ENCODE peak calls at places on chromosomes 1 and 21, in five cellular contexts. One of them, this sample, is unnamed.
A peak's percentile ranks its signal among the peaks of the same experiment; 100 is the strongest.

GRCh38 chr1:15282810-15283474 is 35.9 kb downstream of the FHAD1 start:
- DNase-seq in heart left ventricle: peak; percentile 41
- DNase-seq in prostate gland: peak; percentile 35
- DNase-seq in tibial nerve: no peak
- DNase-seq in thyroid gland: peak; percentile 60
- DNase-seq in this sample: peak; percentile 64

GRCh38 chr1:243597383-243597782 is 252.7 kb downstream of the AKT3 start:
- DNase-seq in prostate gland: no peak
- DNase-seq in tibial nerve: no peak
- DNase-seq in heart left ventricle: no peak
- DNase-seq in thyroid gland: peak; percentile 73
- DNase-seq in this sample: no peak

GRCh38 chr1:110628356-110629105 is 22.4 kb upstream of the KCNA2 start:
- DNase-seq in thyroid gland: no peak
- DNase-seq in heart left ventricle: no peak
- DNase-seq in tibial nerve: no peak
- DNase-seq in prostate gland: no peak
- DNase-seq in this sample: no peak

GRCh38 chr1:60037061-60037460 is 36.5 kb downstream of the C1orf87 start:
- DNase-seq in thyroid gland: no peak
- DNase-seq in tibial nerve: no peak
- DNase-seq in prostate gland: no peak
- DNase-seq in heart left ventricle: no peak
- DNase-seq in this sample: no peak

GRCh38 chr1:178126790-178127189 is 32.9 kb downstream of the RASAL2 start:
- DNase-seq in heart left ventricle: no peak
- DNase-seq in prostate gland: no peak
- DNase-seq in tibial nerve: no peak
- DNase-seq in thyroid gland: no peak
- DNase-seq in this sample: no peak

GRCh38 chr1:43932786-43933385 is 715 bp upstream of the ARTN start:
- DNase-seq in tibial nerve: no peak
- DNase-seq in heart left ventricle: no peak
- DNase-seq in thyroid gland: no peak
- DNase-seq in prostate gland: no peak
- DNase-seq in this sample: no peak

GRCh38 chr1:115764541-115764940 is 4.0 kb downstream of the CASQ2 start:
- DNase-seq in tibial nerve: no peak
- DNase-seq in thyroid gland: peak; percentile 41
- DNase-seq in heart left ventricle: no peak
- DNase-seq in prostate gland: no peak
- DNase-seq in this sample: peak; percentile 55

GRCh38 chr1:243407284-243408018 is 151.6 kb downstream of the SDCCAG8 start:
- DNase-seq in thyroid gland: no peak
- DNase-seq in heart left ventricle: no peak
- DNase-seq in prostate gland: no peak
- DNase-seq in tibial nerve: no peak
- DNase-seq in this sample: no peak

GRCh38 chr21:29664615-29665014 is 275.2 kb downstream of the GRIK1 start:
- DNase-seq in thyroid gland: no peak
- DNase-seq in tibial nerve: no peak
- DNase-seq in prostate gland: no peak
- DNase-seq in heart left ventricle: no peak
- DNase-seq in this sample: no peak

GRCh38 chr1:28965271-28965870 is 51.0 kb downstream of the EPB41 start:
- DNase-seq in prostate gland: no peak
- DNase-seq in heart left ventricle: no peak
- DNase-seq in thyroid gland: no peak
- DNase-seq in tibial nerve: no peak
- DNase-seq in this sample: no peak

GRCh38 chr1:77579547-77579946 is 102.9 kb downstream of the ZZZ3 start:
- DNase-seq in heart left ventricle: no peak
- DNase-seq in tibial nerve: no peak
- DNase-seq in prostate gland: no peak
- DNase-seq in thyroid gland: no peak
- DNase-seq in this sample: no peak

GRCh38 chr1:60108223-60108622 is 34.7 kb upstream of the C1orf87 start:
- DNase-seq in tibial nerve: no peak
- DNase-seq in prostate gland: no peak
- DNase-seq in heart left ventricle: no peak
- DNase-seq in thyroid gland: peak; percentile 26
- DNase-seq in this sample: no peak

GRCh38 chr1:61269648-61270047 is 187.3 kb downstream of the NFIA start:
- DNase-seq in heart left ventricle: no peak
- DNase-seq in thyroid gland: no peak
- DNase-seq in prostate gland: no peak
- DNase-seq in tibial nerve: no peak
- DNase-seq in this sample: no peak

GRCh38 chr1:244778356-244778755 is 57.1 kb upstream of the COX20 start:
- DNase-seq in prostate gland: no peak
- DNase-seq in tibial nerve: no peak
- DNase-seq in heart left ventricle: no peak
- DNase-seq in thyroid gland: no peak
- DNase-seq in this sample: no peak

GRCh38 chr1:45123358-45123757 is 83.0 kb downstream of the ZSWIM5 start:
- DNase-seq in prostate gland: no peak
- DNase-seq in heart left ventricle: no peak
- DNase-seq in thyroid gland: no peak
- DNase-seq in tibial nerve: no peak
- DNase-seq in this sample: no peak

GRCh38 chr1:229101011-229101410 is 169.9 kb upstream of the RAB4A start:
- DNase-seq in tibial nerve: no peak
- DNase-seq in thyroid gland: no peak
- DNase-seq in heart left ventricle: no peak
- DNase-seq in prostate gland: no peak
- DNase-seq in this sample: no peak

GRCh38 chr1:29471487-29472313 is 235.4 kb downstream of the PTPRU start:
- DNase-seq in heart left ventricle: no peak
- DNase-seq in thyroid gland: no peak
- DNase-seq in prostate gland: no peak
- DNase-seq in tibial nerve: no peak
- DNase-seq in this sample: no peak

GRCh38 chr21:46605759-46606426 is 1.0 kb upstream of the S100B start:
- DNase-seq in thyroid gland: no peak
- DNase-seq in heart left ventricle: peak; percentile 28
- DNase-seq in prostate gland: no peak
- DNase-seq in tibial nerve: no peak
- DNase-seq in this sample: no peak

GRCh38 chr1:54413295-54413694 is 7.1 kb upstream of the SSBP3 start:
- DNase-seq in heart left ventricle: peak; percentile 70
- DNase-seq in tibial nerve: no peak
- DNase-seq in thyroid gland: peak; percentile 23
- DNase-seq in prostate gland: no peak
- DNase-seq in this sample: peak; percentile 77

GRCh38 chr1:190277116-190277515 is 200.5 kb downstream of the BRINP3 start:
- DNase-seq in heart left ventricle: no peak
- DNase-seq in prostate gland: no peak
- DNase-seq in thyroid gland: no peak
- DNase-seq in tibial nerve: no peak
- DNase-seq in this sample: no peak

GRCh38 chr21:45537746-45538291 is 4.4 kb downstream of the SLC19A1 start:
- DNase-seq in prostate gland: no peak
- DNase-seq in heart left ventricle: no peak
- DNase-seq in tibial nerve: peak; percentile 5
- DNase-seq in thyroid gland: peak; percentile 1
- DNase-seq in this sample: no peak

GRCh38 chr1:58780586-58781452 is 3.0 kb downstream of the JUN start:
- DNase-seq in heart left ventricle: no peak
- DNase-seq in thyroid gland: no peak
- DNase-seq in tibial nerve: no peak
- DNase-seq in prostate gland: peak; percentile 36
- DNase-seq in this sample: peak; percentile 57

GRCh38 chr1:96116707-96117106 is 604.9 kb upstream of the PTBP2 start:
- DNase-seq in thyroid gland: no peak
- DNase-seq in heart left ventricle: no peak
- DNase-seq in prostate gland: no peak
- DNase-seq in tibial nerve: no peak
- DNase-seq in this sample: no peak

GRCh38 chr1:246742396-246742795 is 18.2 kb downstream of the SCCPDH start:
- DNase-seq in prostate gland: no peak
- DNase-seq in heart left ventricle: no peak
- DNase-seq in thyroid gland: no peak
- DNase-seq in tibial nerve: no peak
- DNase-seq in this sample: no peak

GRCh38 chr1:22025368-22026154 is 24.1 kb downstream of the CELA3A start:
- DNase-seq in tibial nerve: peak; percentile 64
- DNase-seq in heart left ventricle: peak; percentile 91
- DNase-seq in prostate gland: peak; percentile 87
- DNase-seq in thyroid gland: peak; percentile 82
- DNase-seq in this sample: peak; percentile 81

GRCh38 chr1:22030057-22030456 is 22.5 kb upstream of the CDC42 start:
- DNase-seq in thyroid gland: no peak
- DNase-seq in heart left ventricle: no peak
- DNase-seq in prostate gland: no peak
- DNase-seq in tibial nerve: no peak
- DNase-seq in this sample: no peak

GRCh38 chr1:22026924-22027289 is 25.4 kb downstream of the CELA3A start:
- DNase-seq in prostate gland: no peak
- DNase-seq in thyroid gland: no peak
- DNase-seq in heart left ventricle: no peak
- DNase-seq in tibial nerve: no peak
- DNase-seq in this sample: no peak

GRCh38 chr1:22030473-22030872 is 22.0 kb upstream of the CDC42 start:
- DNase-seq in prostate gland: no peak
- DNase-seq in thyroid gland: no peak
- DNase-seq in tibial nerve: no peak
- DNase-seq in heart left ventricle: no peak
- DNase-seq in this sample: no peak

GRCh38 chr1:22031214-22031962 is 21.1 kb upstream of the CDC42 start:
- DNase-seq in heart left ventricle: peak; percentile 39
- DNase-seq in prostate gland: peak; percentile 51
- DNase-seq in thyroid gland: no peak
- DNase-seq in tibial nerve: no peak
- DNase-seq in this sample: peak; percentile 33
- TF ChIP-seq POLR2A in heart left ventricle: peak; percentile 34
- TF ChIP-seq POLR2A in prostate gland: no peak
- TF ChIP-seq POLR2A in thyroid gland: no peak
- TF ChIP-seq POLR2A in tibial nerve: no peak
- TF ChIP-seq POLR2A in this sample: no peak

GRCh38 chr21:34091607-34092006 is 18.2 kb downstream of the MRPS6 start:
- DNase-seq in heart left ventricle: no peak
- DNase-seq in thyroid gland: no peak
- DNase-seq in tibial nerve: no peak
- DNase-seq in prostate gland: no peak
- DNase-seq in this sample: no peak
- TF ChIP-seq CTCF in heart left ventricle: peak; percentile 27
- TF ChIP-seq CTCF in thyroid gland: no peak
- TF ChIP-seq CTCF in tibial nerve: no peak
- TF ChIP-seq CTCF in prostate gland: no peak
- TF ChIP-seq CTCF in this sample: no peak

GRCh38 chr1:41024953-41025352 is 3.4 kb upstream of the SLFNL1 start:
- DNase-seq in heart left ventricle: no peak
- DNase-seq in prostate gland: no peak
- DNase-seq in thyroid gland: no peak
- DNase-seq in tibial nerve: no peak
- DNase-seq in this sample: no peak
- TF ChIP-seq POLR2A in heart left ventricle: no peak
- TF ChIP-seq POLR2A in prostate gland: no peak
- TF ChIP-seq POLR2A in thyroid gland: no peak
- TF ChIP-seq POLR2A in tibial nerve: no peak
- TF ChIP-seq POLR2A in this sample: no peak

GRCh38 chr1:226845624-226846023 is 24.8 kb upstream of the PSEN2 start:
- DNase-seq in prostate gland: no peak
- DNase-seq in thyroid gland: no peak
- DNase-seq in tibial nerve: no peak
- DNase-seq in heart left ventricle: no peak
- DNase-seq in this sample: no peak
- TF ChIP-seq CTCF in prostate gland: no peak
- TF ChIP-seq CTCF in thyroid gland: no peak
- TF ChIP-seq CTCF in tibial nerve: no peak
- TF ChIP-seq CTCF in heart left ventricle: no peak
- TF ChIP-seq CTCF in this sample: no peak

GRCh38 chr21:43734131-43734634 is 15.3 kb downstream of the PDXK start:
- DNase-seq in thyroid gland: no peak
- DNase-seq in tibial nerve: no peak
- DNase-seq in heart left ventricle: no peak
- DNase-seq in prostate gland: peak; percentile 62
- DNase-seq in this sample: peak; percentile 83
- TF ChIP-seq POLR2A in thyroid gland: no peak
- TF ChIP-seq POLR2A in tibial nerve: no peak
- TF ChIP-seq POLR2A in heart left ventricle: no peak
- TF ChIP-seq POLR2A in prostate gland: no peak
- TF ChIP-seq POLR2A in this sample: no peak

GRCh38 chr1:3516911-3517310 is 62.4 kb downstream of the ARHGEF16 start:
- DNase-seq in tibial nerve: no peak
- DNase-seq in heart left ventricle: no peak
- DNase-seq in prostate gland: no peak
- DNase-seq in thyroid gland: no peak
- DNase-seq in this sample: no peak
- TF ChIP-seq CTCF in tibial nerve: no peak
- TF ChIP-seq CTCF in heart left ventricle: no peak
- TF ChIP-seq CTCF in prostate gland: no peak
- TF ChIP-seq CTCF in thyroid gland: no peak
- TF ChIP-seq CTCF in this sample: no peak

DNA sequence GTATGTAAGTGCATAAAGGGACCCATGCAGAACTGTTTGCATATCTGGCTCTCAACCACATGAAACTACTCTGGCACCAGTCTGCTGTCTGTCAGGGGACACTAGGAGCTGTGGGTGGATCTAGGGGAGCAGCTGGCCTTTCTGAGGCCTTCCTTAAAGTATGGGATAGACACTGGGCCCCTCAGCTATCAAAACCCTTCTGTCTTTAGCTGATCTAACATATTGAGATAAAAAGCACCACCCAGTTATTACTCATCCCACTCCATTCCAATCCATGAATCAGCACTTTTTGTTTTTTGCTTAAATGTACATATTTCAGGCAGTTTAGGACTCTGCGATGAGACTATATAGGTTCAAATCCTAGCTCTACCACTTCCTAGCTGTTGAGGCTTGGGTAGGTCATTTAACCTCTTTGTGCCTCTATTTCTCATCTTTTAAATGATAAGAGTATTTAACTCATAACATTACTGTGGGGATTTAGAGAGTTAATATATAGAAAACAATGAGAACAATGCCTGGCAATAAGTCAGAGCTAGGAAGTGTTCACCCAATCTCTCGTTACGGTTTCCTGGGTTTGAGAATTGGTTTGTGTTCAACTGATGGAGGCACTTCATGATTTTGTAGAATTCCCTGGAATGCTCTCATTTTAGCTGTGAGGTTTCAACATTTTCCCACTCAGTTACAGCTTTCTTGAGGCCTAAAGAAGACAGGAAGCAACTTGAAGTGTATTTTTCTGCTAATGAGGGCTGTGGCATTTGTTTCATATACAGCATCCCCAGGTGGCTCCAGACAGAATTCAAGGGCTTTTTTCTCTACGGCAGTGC is 68.9 kb downstream of the LRIG2 start:
- DNase-seq in prostate gland: no peak
- DNase-seq in tibial nerve: no peak
- DNase-seq in thyroid gland: peak; percentile 9
- DNase-seq in heart left ventricle: no peak
- DNase-seq in this sample: no peak
- TF ChIP-seq POLR2A in prostate gland: no peak
- TF ChIP-seq POLR2A in tibial nerve: no peak
- TF ChIP-seq POLR2A in thyroid gland: no peak
- TF ChIP-seq POLR2A in heart left ventricle: no peak
- TF ChIP-seq POLR2A in this sample: no peak

This sample was measured in body of pancreas.